ENCODE peak calls at places on chromosomes 4 and X, in four cellular contexts. N is vagina, A is HCT116, D is ovary. Y is an unnamed sample.
A peak's percentile ranks its signal among the peaks of the same experiment; 100 is the strongest.

GRCh38 chr4:17924189-17924588 is 97.4 kb downstream of the LCORL start:
- DNase-seq in N (no peak), A (no peak), D (no peak), Y (no peak)

GRCh38 chr4:90120815-90121214 is 6.4 kb upstream of the CCSER1 start:
- DNase-seq in A (no peak), N (no peak), D (no peak), Y (no peak)

GRCh38 chrX:12032082-12032481 is 106.2 kb upstream of the FRMPD4 start:
- DNase-seq in N (no peak), D (no peak), A (no peak), Y (no peak)

GRCh38 chrX:20796450-20796849 is 529.7 kb upstream of the RPS6KA3 start:
- DNase-seq in A (no peak), D (no peak), N (no peak), Y (no peak)

GRCh38 chr4:97759785-97760184 is 383.5 kb downstream of the STPG2 start:
- DNase-seq in D (no peak), N (no peak), A (no peak), Y (no peak)

GRCh38 chr4:38675167-38676121 is 11.4 kb downstream of the KLF3 start:
- DNase-seq in D (peak; percentile 84), N (no peak), A (peak; percentile 60), Y (no peak)

GRCh38 chrX:99722094-99722493 is 688.0 kb downstream of the PCDH19 start:
- DNase-seq in D (no peak), N (no peak), A (no peak), Y (no peak)

GRCh38 chrX:137118136-137118535 is 84.3 kb upstream of the GPR101 start:
- DNase-seq in N (no peak), D (no peak), A (no peak), Y (no peak)

GRCh38 chr4:83231620-83232056 is 53.0 kb downstream of the COQ2 start:
- DNase-seq in A (no peak), D (no peak), N (peak; percentile 11), Y (no peak)

GRCh38 chr4:6668391-6668790 is 25.3 kb upstream of the S100P start:
- DNase-seq in N (no peak), A (no peak), D (no peak), Y (peak; percentile 51)

GRCh38 chr4:37717575-37717974 is 31.4 kb upstream of the RELL1 start:
- DNase-seq in D (no peak), N (no peak), A (no peak), Y (peak; percentile 60)

GRCh38 chrX:111652719-111653118 is 28.3 kb upstream of the ALG13 start:
- DNase-seq in A (no peak), N (no peak), D (no peak), Y (no peak)

GRCh38 chr4:176849076-176849475 is 56.4 kb upstream of the VEGFC start:
- DNase-seq in D (no peak), N (no peak), A (no peak), Y (no peak)

GRCh38 chrX:55142206-55142918 is 53.5 kb downstream of the PAGE2 start:
- DNase-seq in D (no peak), A (no peak), N (no peak), Y (peak; percentile 34)

GRCh38 chr4:66014146-66014765 is 344.0 kb upstream of the EPHA5 start:
- DNase-seq in N (no peak), D (no peak), A (no peak), Y (no peak)

GRCh38 chrX:100600769-100601168 is 16.0 kb downstream of the TNMD start:
- DNase-seq in N (no peak), D (no peak), A (no peak), Y (no peak)

GRCh38 chr4:17816142-17816541 is 5.4 kb downstream of the NCAPG start:
- DNase-seq in A (no peak), N (no peak), D (no peak), Y (no peak)

GRCh38 chr4:21535901-21536300 is 412.7 kb downstream of the KCNIP4 start:
- DNase-seq in N (no peak), A (no peak), D (no peak), Y (no peak)

GRCh38 chr4:90958256-90958895 is 831.2 kb downstream of the CCSER1 start:
- DNase-seq in A (peak; percentile 18), N (no peak), D (no peak), Y (peak; percentile 91)

GRCh38 chr4:37101686-37102085 is 142.9 kb upstream of the NWD2 start:
- DNase-seq in N (no peak), A (no peak), D (no peak), Y (no peak)

GRCh38 chrX:113390531-113390930 is 549.9 kb upstream of the AMOT start:
- DNase-seq in D (no peak), A (no peak), N (no peak), Y (no peak)

GRCh38 chr4:171017596-171017995 is 795.6 kb upstream of the GALNTL6 start:
- DNase-seq in A (no peak), D (no peak), N (no peak), Y (no peak)

GRCh38 chr4:183558873-183559272 is 54.0 kb downstream of the ING2 start:
- DNase-seq in N (no peak), D (no peak), A (no peak), Y (no peak)
- TF ChIP-seq CTCF in N (no peak), D (no peak), A (no peak), Y (no peak)

GRCh38 chr4:77201343-77201742 is 44.3 kb downstream of the CCNG2 start:
- DNase-seq in N (no peak), D (no peak), A (no peak), Y (no peak)
- H3K36me3 ChIP-seq in N (no peaks in the 10 kb centered on the region), D (no peaks in the 10 kb centered on the region), A (no peaks in the 10 kb centered on the region), Y (no peaks in the 10 kb centered on the region)

GRCh38 chrX:118038614-118039365 is 77.8 kb downstream of the KLHL13 start:
- DNase-seq in A (no peak), D (no peak), N (no peak), Y (no peak)
- H3K4me3 ChIP-seq in A (no peak overlapping the region), D (no peak overlapping the region), N (no peak overlapping the region), Y (no peak overlapping the region)

GRCh38 chr4:73883306-73883705 is 14.1 kb downstream of the CXCL1 start:
- DNase-seq in D (no peak), A (no peak), N (no peak), Y (no peak)
- TF ChIP-seq CTCF in D (no peak), A (no peak), N (no peak), Y (no peak)

DNA sequence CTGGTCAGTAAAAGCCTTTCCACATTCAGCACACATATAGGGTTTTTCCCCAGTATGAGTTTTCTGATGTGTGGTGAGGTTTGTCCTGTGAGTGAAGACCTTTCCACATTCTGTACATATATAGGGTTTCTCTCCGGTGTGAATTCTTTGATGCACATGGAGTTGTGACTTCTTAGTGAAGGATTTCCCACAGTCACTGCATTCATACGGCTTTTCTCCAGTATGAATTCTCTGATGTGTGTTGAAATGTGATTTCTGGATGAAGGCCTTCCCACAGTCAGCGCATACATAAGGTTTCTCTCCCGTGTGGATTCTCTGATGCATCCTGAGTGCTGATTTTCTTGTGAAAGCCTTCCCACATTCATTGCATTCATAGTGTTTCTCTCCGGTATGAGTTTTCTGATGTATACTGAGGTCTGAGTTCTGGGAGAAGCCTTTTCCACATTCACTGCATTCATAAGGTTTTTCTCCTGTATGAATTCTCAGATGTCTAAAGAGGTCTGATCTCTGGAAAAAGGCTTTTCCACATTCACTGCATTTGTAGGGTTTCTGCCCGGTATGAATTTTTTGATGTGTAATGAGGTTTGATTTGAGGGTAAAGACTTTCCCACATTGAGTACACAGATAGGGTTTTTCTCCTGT is 34.7 kb downstream of the ZNF41 start:
- DNase-seq in A (no peak), N (no peak), D (no peak), Y (no peak)
- H3K36me3 ChIP-seq in A (no peaks in the 10 kb centered on the region), N (no peaks in the 10 kb centered on the region), D (no peaks in the 10 kb centered on the region), Y (no peaks in the 10 kb centered on the region)

GRCh38 chr4:127643791-127644190 is 11.0 kb downstream of the INTU start:
- DNase-seq in N (no peak), D (no peak), A (no peak), Y (no peak)

GRCh38 chr4:127648061-127648460 is 15.3 kb downstream of the INTU start:
- DNase-seq in N (no peak), A (no peak), D (no peak), Y (no peak)

GRCh38 chr4:127641524-127641923 is 8.8 kb downstream of the INTU start:
- DNase-seq in N (no peak), D (no peak), A (no peak), Y (no peak)

GRCh38 chr4:127642169-127642568 is 9.4 kb downstream of the INTU start:
- DNase-seq in A (no peak), D (no peak), N (no peak), Y (no peak)
- H3K4me3 ChIP-seq in A (no peak overlapping the region), D (no peak overlapping the region), N (no peak overlapping the region), Y (no peak overlapping the region)